ENCODE peak calls at places on chromosomes 12 and 14, in ten cellular contexts. H is sigmoid colon, X is upper lobe of left lung, O is breast epithelium, K is K562, Q is prostate gland, N is HL-60, W is HepG2, T is Panc1, U is stomach. P is an unnamed sample.

GRCh38 chr14:44898547-44898946 is 63.2 kb downstream of the KLHL28 start:
- DNase-seq in O (no peak), K (no peak), U (no peak), N (no peak), X (no peak), T (no peak), Q (no peak), W (no peak), H (no peak), P (no peak)

GRCh38 chr14:75264036-75264435 is 14.6 kb upstream of the FOS start:
- DNase-seq in K (no peak), H (peak; percentile 46), U (no peak), N (no peak), W (no peak), X (no peak), Q (peak; percentile 88), T (no peak), O (peak; percentile 60), P (no peak)

GRCh38 chr12:115450710-115451109 is 766.7 kb upstream of the TBX3 start:
- DNase-seq in Q (no peak), X (no peak), O (no peak), U (no peak), K (no peak), W (no peak), T (no peak), N (no peak), H (no peak), P (no peak)

GRCh38 chr12:88753707-88754106 is 173.4 kb upstream of the KITLG start:
- DNase-seq in H (no peak), O (no peak), W (no peak), K (no peak), N (no peak), X (no peak), T (no peak), U (no peak), Q (no peak), P (no peak)

GRCh38 chr12:124030510-124030909 is 57.5 kb downstream of the ZNF664 start:
- DNase-seq in K (peak; percentile 52), X (no peak), T (no peak), Q (no peak), N (no peak), O (no peak), H (no peak), U (no peak), W (no peak), P (no peak)

GRCh38 chr12:1644523-1645438 is 15.8 kb downstream of the WNT5B start:
- DNase-seq in W (no peak), T (no peak), N (no peak), H (peak; percentile 92), X (no peak), K (no peak), U (peak; percentile 80), O (peak; percentile 76), Q (peak; percentile 64), P (no peak)

GRCh38 chr12:115404761-115405470 is 720.9 kb upstream of the TBX3 start:
- DNase-seq in W (peak; percentile 43), X (no peak), N (no peak), T (no peak), H (no peak), U (no peak), Q (no peak), O (peak; percentile 59), K (no peak), P (no peak)

GRCh38 chr12:38886064-38886463 is 19.3 kb downstream of the CPNE8 start:
- DNase-seq in H (no peak), Q (peak; percentile 73), N (no peak), X (no peak), W (peak; percentile 52), O (no peak), T (no peak), K (no peak), U (peak; percentile 62), P (no peak)

GRCh38 chr12:953776-954175 is 4.3 kb upstream of the RAD52 start:
- DNase-seq in W (no peak), K (peak; percentile 11), X (no peak), O (no peak), H (no peak), U (no peak), T (no peak), Q (no peak), N (no peak), P (no peak)

GRCh38 chr12:124738636-124739467 is 124.8 kb downstream of the SCARB1 start:
- DNase-seq in K (no peak), X (no peak), H (no peak), O (no peak), N (no peak), W (peak; percentile 92), Q (no peak), U (peak; percentile 73), T (no peak), P (no peak)

GRCh38 chr14:99662846-99663245 is 17.9 kb downstream of the HHIPL1 start:
- DNase-seq in Q (no peak), U (no peak), W (no peak), K (no peak), H (no peak), N (no peak), O (no peak), T (no peak), X (no peak), P (no peak)

GRCh38 chr14:88614218-88614907 is 51.5 kb downstream of the ZC3H14 start:
- DNase-seq in K (no peak), O (no peak), H (no peak), T (no peak), U (no peak), X (no peak), Q (no peak), N (no peak), W (no peak), P (no peak)

GRCh38 chr12:27342551-27342950 is 9.9 kb downstream of the BMAL2 start:
- DNase-seq in Q (no peak), H (no peak), U (no peak), T (no peak), K (no peak), X (no peak), W (no peak), N (no peak), O (no peak), P (no peak)

DNA sequence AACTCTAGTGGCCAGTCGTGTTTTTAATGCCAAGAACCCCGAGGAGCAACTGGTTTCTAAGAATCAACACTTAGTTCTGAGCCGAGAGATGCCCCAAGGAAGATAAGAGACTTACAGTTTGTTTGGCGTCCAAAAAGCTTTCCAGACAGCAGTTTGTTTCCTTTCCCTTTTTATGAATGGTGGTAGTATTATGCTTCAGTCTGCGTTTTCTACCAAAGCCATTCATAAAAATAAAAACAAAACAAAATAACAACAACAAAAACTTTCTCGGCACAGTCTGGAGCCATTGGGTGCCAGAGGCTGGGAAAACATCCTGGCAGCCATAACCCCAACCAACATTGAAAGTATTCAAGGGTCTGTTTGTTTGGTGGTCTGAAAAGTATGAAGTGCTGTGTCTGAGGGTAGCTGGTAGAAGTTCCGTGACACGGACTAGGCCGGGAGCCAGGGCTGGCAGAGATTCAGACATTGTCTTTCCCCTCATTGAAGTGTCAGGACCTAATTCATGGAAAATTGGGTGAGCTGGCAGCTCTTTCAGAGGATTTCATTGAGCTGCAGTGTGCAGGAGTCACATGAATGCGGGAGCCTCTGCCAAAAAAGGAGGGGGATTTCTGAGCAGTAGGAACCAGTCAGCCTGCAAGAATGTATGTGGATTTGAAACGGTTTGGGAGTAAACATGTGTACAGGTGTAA is 124.2 kb downstream of the HMGA2 start:
- DNase-seq in W (no peak), O (peak; percentile 60), N (no peak), K (no peak), Q (peak; percentile 61), H (peak; percentile 75), X (peak; percentile 49), U (peak; percentile 50), T (peak; percentile 97), P (no peak)
- TF ChIP-seq POLR2AphosphoS5 in W (no peak), O (peak; percentile 27), N (no peak), K (no peak), Q (peak; percentile 49), H (peak; percentile 29), X (no peak), U (no peak), T (peak; percentile 52), P (no peak)

GRCh38 chr12:66500094-66500493 is 178.8 kb downstream of the GRIP1 start:
- DNase-seq in Q (no peak), U (no peak), T (no peak), W (no peak), N (no peak), K (no peak), O (no peak), H (no peak), X (no peak), P (no peak)

GRCh38 chr12:66493841-66494240 is 185.0 kb downstream of the GRIP1 start:
- DNase-seq in T (no peak), W (no peak), K (no peak), X (no peak), N (no peak), H (no peak), Q (no peak), U (no peak), O (no peak), P (no peak)

GRCh38 chr12:66496595-66496994 is 182.3 kb downstream of the GRIP1 start:
- DNase-seq in K (no peak), T (no peak), U (no peak), O (no peak), H (no peak), N (no peak), X (no peak), W (no peak), Q (no peak), P (no peak)

GRCh38 chr12:66495709-66496108 is 183.2 kb downstream of the GRIP1 start:
- DNase-seq in N (no peak), X (no peak), W (no peak), T (no peak), K (no peak), H (no peak), Q (no peak), O (no peak), U (no peak), P (no peak)

GRCh38 chr12:66497000-66497897 is 181.6 kb downstream of the GRIP1 start:
- DNase-seq in K (no peak), Q (no peak), H (no peak), X (no peak), N (no peak), U (no peak), O (no peak), W (no peak), T (no peak), P (no peak)
- TF ChIP-seq POLR2AphosphoS5 in K (no peak), Q (no peak), H (no peak), X (no peak), N (no peak), U (no peak), O (no peak), W (no peak), T (no peak), P (no peak)

DNA sequence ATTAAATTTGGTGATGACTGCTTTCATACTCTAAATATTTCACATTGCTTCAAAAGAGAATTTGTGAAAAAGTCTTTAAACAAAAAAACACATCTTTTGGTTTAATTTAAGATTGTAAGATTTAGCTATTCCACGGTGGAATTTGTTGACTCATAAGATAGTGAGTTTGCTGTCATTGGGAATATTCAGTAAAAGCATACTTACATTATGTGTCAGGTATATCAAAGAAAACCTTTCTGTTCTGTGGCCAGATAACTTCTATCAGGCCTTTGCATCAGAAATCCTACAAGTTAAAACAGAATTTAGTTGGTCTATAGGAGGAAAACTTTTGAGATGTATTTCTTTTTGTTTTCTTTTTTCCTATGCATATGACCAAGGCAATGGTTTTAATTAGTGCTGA is 148.8 kb upstream of the E2F7 start:
- DNase-seq in Q (no peak), N (no peak), O (no peak), K (no peak), W (no peak), T (no peak), U (no peak), H (no peak), X (no peak), P (no peak)
- TF ChIP-seq POLR2AphosphoS5 in Q (no peak), N (no peak), O (no peak), K (no peak), W (no peak), T (no peak), U (no peak), H (no peak), X (no peak), P (no peak)

GRCh38 chr14:57863471-57863870 is 2.4 kb downstream of the SLC35F4 start:
- DNase-seq in K (no peak), U (no peak), H (no peak), N (no peak), X (no peak), W (no peak), O (no peak), Q (no peak), T (no peak), P (no peak)
- TF ChIP-seq POLR2AphosphoS5 in K (no peak), U (no peak), H (no peak), N (no peak), X (no peak), W (no peak), O (no peak), Q (no peak), T (no peak), P (no peak)